ENCODE peak calls at places on chromosome 17, in five cellular contexts. G is GM12878, N is SK-N-SH, E is H1, J is HCT116. C is an unnamed sample.
A peak's percentile ranks its signal among the peaks of the same experiment; 100 is the strongest.

GRCh38 chr17:63940584-63940983 is 8.5 kb upstream of the CD79B start:
- DNase-seq in N (no peak), J (no peak), E (no peak), G (no peak), C (no peak)

GRCh38 chr17:35214192-35214591 is 20.0 kb upstream of the SLC35G3 start:
- DNase-seq in G (no peak), N (no peak), J (no peak), E (no peak), C (no peak)

GRCh38 chr17:49575524-49576120 is at the start of gene NXPH3:
- DNase-seq in N (peak; percentile 91), J (no peak), G (no peak), E (no peak), C (peak; percentile 42)

GRCh38 chr17:8474826-8475225 is 39.1 kb downstream of the NDEL1 start:
- DNase-seq in G (no peak), N (no peak), E (no peak), J (no peak), C (no peak)

GRCh38 chr17:74452027-74452840 is 14.2 kb upstream of the CD300A start:
- DNase-seq in G (no peak), N (no peak), J (no peak), E (no peak), C (no peak)

GRCh38 chr17:16150251-16150859 is 65.0 kb downstream of the NCOR1 start:
- DNase-seq in J (peak; percentile 6), N (no peak), G (no peak), E (no peak), C (no peak)

GRCh38 chr17:64732336-64733006 is 70.4 kb upstream of the SMURF2 start:
- DNase-seq in E (no peak), J (no peak), N (peak; percentile 77), G (no peak), C (no peak)

GRCh38 chr17:71409137-71409536 is 711.7 kb upstream of the SOX9 start:
- DNase-seq in J (no peak), G (no peak), E (no peak), N (no peak), C (no peak)

GRCh38 chr17:50934672-50935200 is 68.6 kb upstream of the TOB1 start:
- DNase-seq in G (no peak), E (no peak), N (no peak), J (no peak), C (no peak)

GRCh38 chr17:41003926-41004325 is 4.2 kb upstream of the KRTAP3-2 start:
- DNase-seq in J (no peak), G (no peak), N (no peak), E (no peak), C (no peak)

GRCh38 chr17:43021739-43022512 is at the start of gene VAT1:
- DNase-seq in G (no peak), N (peak; percentile 89), J (peak; percentile 46), E (no peak), C (peak; percentile 68)

GRCh38 chr17:9974460-9975381 is 69.7 kb upstream of the RCVRN start:
- DNase-seq in N (no peak), E (no peak), G (no peak), J (no peak), C (no peak)

GRCh38 chr17:67576471-67576870 is 141.3 kb upstream of the NOL11 start:
- DNase-seq in G (no peak), J (no peak), E (no peak), N (no peak), C (no peak)
- TF ChIP-seq YY1 in G (no peak), J (no peak), E (no peak), N (no peak), C (no peak)

DNA sequence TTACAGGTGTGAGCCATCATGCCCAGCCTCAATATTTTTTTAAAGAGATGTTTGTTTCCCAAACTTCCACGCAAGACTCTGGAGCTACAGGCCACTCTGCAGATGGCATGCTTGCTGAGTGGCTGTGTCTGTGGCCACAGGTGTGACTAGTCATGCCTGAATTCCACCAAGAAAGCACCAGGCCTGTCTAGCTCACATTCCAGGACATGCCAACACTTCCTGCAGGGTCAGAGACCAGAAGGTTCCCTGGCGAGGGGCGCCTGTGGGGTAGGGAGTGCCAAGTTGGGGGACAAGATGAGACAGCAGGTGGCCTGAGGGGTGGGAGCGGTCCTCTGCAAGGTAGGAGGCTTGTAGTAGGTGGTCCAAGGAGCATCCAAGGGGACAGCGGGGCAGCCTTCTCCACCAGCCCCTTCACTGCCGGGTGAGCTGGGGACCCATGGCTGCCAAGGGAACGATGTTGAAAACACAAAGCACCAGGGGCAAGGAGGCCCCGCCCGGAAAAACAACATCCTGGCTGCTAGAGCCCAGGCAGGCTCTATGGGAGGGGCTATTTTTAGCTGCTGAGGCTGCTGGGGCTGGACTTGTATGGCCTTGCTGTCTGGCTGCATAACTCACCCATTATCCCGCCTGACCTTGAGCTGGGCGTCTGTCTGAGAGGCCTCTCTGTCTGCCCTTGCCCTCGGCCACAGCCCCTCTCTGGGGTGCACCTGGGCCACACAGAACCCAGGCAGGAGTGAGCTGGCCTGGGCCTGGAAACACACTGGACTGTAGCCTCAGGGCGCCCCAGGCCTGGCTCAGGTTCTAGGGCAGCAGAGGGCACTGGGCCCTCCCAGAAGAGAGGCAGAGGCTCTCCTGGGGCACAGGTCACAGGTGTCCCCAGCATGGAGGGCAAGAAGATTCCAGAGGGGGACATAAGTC is 5.7 kb downstream of the TRIM47 start:
- DNase-seq in J (no peak), E (no peak), G (no peak), N (peak; percentile 52), C (no peak)
- TF ChIP-seq YY1 in J (peak; percentile 24), E (no peak), G (no peak), N (no peak), C (no peak)

GRCh38 chr17:17957584-17957916 is 14.7 kb downstream of the TOM1L2 start:
- DNase-seq in E (no peak), G (no peak), N (no peak), J (no peak), C (no peak)
- TF ChIP-seq YY1 in E (no peak), G (no peak), N (no peak), J (no peak), C (no peak)

GRCh38 chr17:38418069-38418692 is 10.1 kb upstream of the ARHGAP23 start:
- DNase-seq in E (no peak), J (no peak), G (no peak), N (no peak), C (no peak)

GRCh38 chr17:38416840-38417209 is 11.4 kb upstream of the ARHGAP23 start:
- DNase-seq in N (no peak), G (no peak), E (no peak), J (no peak), C (no peak)

GRCh38 chr17:38415250-38416194 is 12.7 kb upstream of the ARHGAP23 start:
- DNase-seq in N (no peak), G (peak; percentile 11), J (peak; percentile 23), E (no peak), C (no peak)

GRCh38 chr17:38418693-38419507 is 9.4 kb upstream of the ARHGAP23 start:
- DNase-seq in N (peak; percentile 88), J (no peak), E (no peak), G (no peak), C (no peak)

GRCh38 chr17:38417210-38417951 is 10.9 kb upstream of the ARHGAP23 start:
- DNase-seq in G (no peak), N (no peak), J (no peak), E (no peak), C (no peak)
- TF ChIP-seq YY1 in G (no peak), N (no peak), J (no peak), E (no peak), C (no peak)

GRCh38 chr17:80980397-80981061 is 11.1 kb upstream of the CHMP6 start:
- DNase-seq in J (no peak), G (no peak), E (no peak), N (no peak), C (no peak)

GRCh38 chr17:80982426-80982974 is 9.1 kb upstream of the CHMP6 start:
- DNase-seq in E (no peak), J (no peak), G (no peak), N (no peak), C (no peak)

GRCh38 chr17:80981929-80982425 is 9.7 kb upstream of the CHMP6 start:
- DNase-seq in J (no peak), G (no peak), N (no peak), E (no peak), C (no peak)

GRCh38 chr17:80979547-80980378 is 11.9 kb upstream of the CHMP6 start:
- DNase-seq in J (no peak), N (no peak), E (no peak), G (no peak), C (no peak)

DNA sequence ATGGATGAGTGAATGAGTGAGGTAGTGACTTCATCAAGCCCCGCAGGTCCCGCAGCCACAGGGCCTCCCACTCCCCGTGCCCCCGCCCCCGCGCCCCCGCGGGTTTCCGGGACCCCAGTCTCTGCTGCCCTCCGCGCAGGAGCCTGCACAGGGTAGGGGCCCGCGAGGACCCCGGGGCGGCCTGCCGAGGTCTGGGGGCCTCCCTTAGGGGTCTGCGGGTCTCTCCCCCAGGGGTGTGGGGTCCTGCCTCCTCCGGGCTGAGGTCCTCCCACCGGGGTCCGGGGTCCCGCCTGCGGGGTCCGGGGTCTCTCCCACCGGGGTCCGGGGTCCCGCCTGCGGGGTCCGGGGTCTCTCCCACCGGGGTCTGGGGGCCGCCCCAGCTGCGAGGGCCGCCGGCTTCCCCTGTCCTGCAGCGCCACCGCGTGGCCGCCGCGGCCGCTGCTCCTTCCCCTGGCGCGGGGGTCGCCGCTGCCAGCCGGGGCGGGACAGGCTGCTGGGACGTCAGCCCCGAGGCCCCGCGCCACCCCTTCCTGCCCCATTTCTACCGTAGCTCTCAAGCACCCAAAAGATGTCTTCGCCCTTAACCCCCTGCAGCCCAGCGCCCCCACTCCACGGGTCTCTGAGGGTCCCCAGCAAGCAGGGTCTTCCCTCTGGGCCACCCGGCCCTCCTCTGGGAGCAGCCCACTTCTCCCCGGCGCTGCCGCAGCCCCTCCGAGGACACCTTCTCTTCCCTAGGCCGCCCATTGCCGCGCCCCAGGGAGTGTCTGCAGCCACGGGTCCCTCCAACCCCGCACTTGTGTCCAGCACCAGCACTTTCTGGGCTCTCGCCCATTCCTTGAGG is 10.4 kb upstream of the CHMP6 start:
- DNase-seq in J (no peak), G (no peak), N (peak; percentile 99), E (no peak), C (no peak)
- TF ChIP-seq YY1 in J (no peak), G (peak; percentile 18), N (no peak), E (no peak), C (no peak)

DNA sequence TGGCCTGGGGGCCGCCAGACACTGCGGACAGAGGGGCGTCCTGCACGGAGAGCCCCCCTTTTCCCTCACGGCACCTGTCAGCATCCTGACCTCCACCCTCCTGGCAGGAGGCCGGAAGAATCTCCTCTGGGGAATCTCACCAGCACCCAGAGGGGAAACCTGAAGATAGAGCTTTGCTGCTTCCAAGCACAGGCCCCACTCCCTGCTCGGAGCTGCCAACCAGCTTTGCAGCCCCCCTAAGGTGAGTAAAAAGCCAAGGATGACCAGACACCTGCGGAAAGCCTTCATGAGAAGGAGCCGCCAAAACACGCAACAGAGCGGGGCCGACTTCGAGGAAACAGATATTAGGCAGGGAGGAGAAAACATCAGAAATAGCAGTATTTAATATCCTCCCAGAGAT is 3.4 kb upstream of the RBFOX3 start:
- DNase-seq in G (no peak), E (no peak), J (no peak), N (no peak), C (no peak)
- TF ChIP-seq YY1 in G (no peak), E (no peak), J (no peak), N (no peak), C (no peak)

GRCh38 chr17:32627233-32628008 is 140.6 kb downstream of the CDK5R1 start:
- DNase-seq in G (no peak), E (peak; percentile 41), J (no peak), N (peak; percentile 13), C (peak; percentile 51)
- TF ChIP-seq YY1 in G (no peak), E (no peak), J (no peak), N (no peak), C (no peak)